ENCODE peak calls at places on chromosome 5, in seven cellular contexts. E is GM13976; X is stimulated activated naive CD8-positive, alpha-beta T cell treated with anti-CD3 and anti-CD28 coated beads, Interleukin-15, Interleukin-2, amounts not matched to agents 100 U/mL and 50 U/mL, for 24 hours; I is ACHN; Y is PC-9; G is stimulated activated CD8-positive, alpha-beta memory T cell treated with anti-CD3 and anti-CD28 coated beads, Interleukin-15, amount 100 ng/mL, for 1 hour; S is HAP-1. Q is an unnamed sample.
A peak's percentile ranks its signal among the peaks of the same experiment; 100 is the strongest.

GRCh38 chr5:61732796-61733195 is 400.7 kb downstream of the ZSWIM6 start:
- DNase-seq in S (no peak), I (no peak), E (no peak), Y (no peak), X (no peak), G (no peak), Q (no peak)

GRCh38 chr5:121304838-121305237 is 546.8 kb upstream of the FTMT start:
- DNase-seq in Y (no peak), E (no peak), G (no peak), I (no peak), X (no peak), S (no peak), Q (no peak)

GRCh38 chr5:83364322-83365299 is 106.9 kb upstream of the VCAN start:
- DNase-seq in Y (no peak), E (peak; percentile 6), I (no peak), G (no peak), X (no peak), S (no peak), Q (no peak)

GRCh38 chr5:65292196-65292595 is 189.5 kb downstream of the ADAMTS6 start:
- DNase-seq in S (no peak), E (no peak), Y (no peak), X (no peak), I (no peak), G (no peak), Q (no peak)

GRCh38 chr5:137710086-137710485 is 25.8 kb downstream of the KLHL3 start:
- DNase-seq in E (no peak), X (no peak), I (no peak), S (no peak), G (no peak), Y (no peak), Q (no peak)

GRCh38 chr5:143126121-143127019 is 277.1 kb downstream of the NR3C1 start:
- DNase-seq in X (no peak), G (no peak), Y (no peak), I (no peak), E (no peak), S (no peak), Q (no peak)

GRCh38 chr5:169164481-169164925 is 136.4 kb downstream of the SLIT3 start:
- DNase-seq in G (no peak), X (no peak), S (peak; percentile 35), I (no peak), E (no peak), Y (no peak), Q (no peak)

GRCh38 chr5:155418960-155419579 is 405.5 kb downstream of the KIF4B start:
- DNase-seq in I (no peak), X (no peak), S (no peak), E (no peak), Y (no peak), G (no peak), Q (no peak)

GRCh38 chr5:152178350-152178699 is 226.8 kb downstream of the NMUR2 start:
- DNase-seq in E (no peak), Y (no peak), I (no peak), G (no peak), X (no peak), S (no peak), Q (no peak)

GRCh38 chr5:34484190-34484589 is 171.9 kb upstream of the RAI14 start:
- DNase-seq in Y (no peak), G (no peak), E (no peak), I (no peak), S (no peak), X (no peak), Q (no peak)

GRCh38 chr5:157193699-157194424 is 13.2 kb downstream of the ITK start:
- DNase-seq in X (peak; percentile 12), G (no peak), E (no peak), Y (no peak), S (no peak), I (no peak), Q (no peak)

GRCh38 chr5:74617203-74617602 is 23.3 kb downstream of the ENC1 start:
- DNase-seq in S (no peak), Y (peak; percentile 16), X (no peak), G (no peak), E (no peak), I (no peak), Q (no peak)

GRCh38 chr5:173453167-173453566 is 125.0 kb upstream of the STC2 start:
- DNase-seq in I (no peak), Y (peak; percentile 81), E (no peak), X (no peak), S (no peak), G (no peak), Q (no peak)

GRCh38 chr5:158431369-158432029 is 572.6 kb upstream of the CLINT1 start:
- DNase-seq in I (no peak), E (no peak), Y (no peak), G (no peak), X (no peak), S (no peak), Q (no peak)

GRCh38 chr5:107705390-107706014 is 34.8 kb upstream of the EFNA5 start:
- DNase-seq in E (no peak), G (no peak), X (no peak), I (no peak), Y (no peak), S (no peak), Q (no peak)

GRCh38 chr5:169300468-169301385 is at the start of gene SLIT3:
- DNase-seq in G (no peak), X (no peak), E (peak; percentile 23), Y (no peak), S (peak; percentile 83), I (peak; percentile 80), Q (peak; percentile 52)

GRCh38 chr5:147509041-147509709 is 693 bp downstream of the DPYSL3 start:
- DNase-seq in X (no peak), I (no peak), Y (no peak), S (no peak), E (no peak), G (no peak), Q (no peak)

GRCh38 chr5:151051066-151051930 is 29.5 kb downstream of the TNIP1 start:
- DNase-seq in I (peak; percentile 79), X (peak; percentile 79), G (peak; percentile 51), E (peak; percentile 83), S (peak; percentile 80), Y (peak; percentile 59), Q (no peak)

GRCh38 chr5:68279960-68280359 is 64.4 kb downstream of the PIK3R1 start:
- DNase-seq in S (no peak), Y (no peak), X (no peak), E (no peak), I (no peak), G (no peak), Q (no peak)

GRCh38 chr5:176779537-176779936 is 30.8 kb upstream of the UNC5A start:
- DNase-seq in E (peak; percentile 3), I (no peak), Y (no peak), G (no peak), S (no peak), X (no peak), Q (no peak)

GRCh38 chr5:90095292-90096060 is 314.1 kb downstream of the CETN3 start:
- DNase-seq in Y (no peak), S (no peak), E (no peak), I (no peak), G (no peak), X (no peak), Q (no peak)

GRCh38 chr5:34621280-34622045 is 34.7 kb upstream of the RAI14 start:
- DNase-seq in I (no peak), E (no peak), G (no peak), S (no peak), Y (no peak), X (no peak), Q (no peak)

GRCh38 chr5:168528521-168529360 is at the start of gene FBLL1:
- DNase-seq in I (peak; percentile 4), Y (no peak), G (peak; percentile 3), S (peak; percentile 56), X (peak; percentile 39), E (peak; percentile 54), Q (no peak)

GRCh38 chr5:113176196-113176595 is 199.6 kb downstream of the DCP2 start:
- DNase-seq in G (no peak), I (no peak), X (no peak), S (no peak), Y (no peak), E (no peak), Q (no peak)

GRCh38 chr5:146825033-146825432 is 53.5 kb downstream of the PPP2R2B start:
- DNase-seq in Y (no peak), G (no peak), X (peak; percentile 5), S (peak; percentile 71), I (peak; percentile 37), E (no peak), Q (no peak)

GRCh38 chr5:7321724-7322123 is 74.2 kb upstream of the ADCY2 start:
- DNase-seq in G (no peak), S (no peak), I (peak; percentile 7), Y (no peak), X (no peak), E (no peak), Q (no peak)

GRCh38 chr5:389197-389821 is 53.7 kb upstream of the EXOC3 start:
- DNase-seq in S (no peak), Y (no peak), E (no peak), X (no peak), I (no peak), G (no peak), Q (no peak)

GRCh38 chr5:10140195-10140973 is 109.3 kb downstream of the ATPSCKMT start:
- DNase-seq in S (peak; percentile 22), E (no peak), I (peak; percentile 47), X (no peak), G (no peak), Y (peak; percentile 34), Q (no peak)

Q was measured in thoracic aorta.